ENCODE peak calls at places on chromosomes 16 and 17, in five cellular contexts. One of them, this sample, is unnamed.

GRCh38 chr16:20349615-20350014 is 2.9 kb downstream of the UMOD start:
- DNase-seq in effector memory CD8-positive, alpha-beta T cell: no peak
- DNase-seq in non-pigmented ciliary epithelial cell: no peak
- DNase-seq in GM12891: no peak
- DNase-seq in GM20000: no peak
- DNase-seq in this sample: no peak

GRCh38 chr17:57350266-57350665 is 93.9 kb downstream of the MSI2 start:
- DNase-seq in GM12891: no peak
- DNase-seq in GM20000: no peak
- DNase-seq in non-pigmented ciliary epithelial cell: no peak
- DNase-seq in effector memory CD8-positive, alpha-beta T cell: no peak
- DNase-seq in this sample: no peak

GRCh38 chr17:17763136-17763535 is 73.7 kb downstream of the SREBF1 start:
- DNase-seq in effector memory CD8-positive, alpha-beta T cell: no peak
- DNase-seq in GM12891: no peak
- DNase-seq in non-pigmented ciliary epithelial cell: no peak
- DNase-seq in GM20000: no peak
- DNase-seq in this sample: no peak

GRCh38 chr17:17606416-17607000 is 15.0 kb upstream of the PEMT start:
- DNase-seq in GM20000: no peak
- DNase-seq in GM12891: no peak
- DNase-seq in non-pigmented ciliary epithelial cell: no peak
- DNase-seq in effector memory CD8-positive, alpha-beta T cell: no peak
- DNase-seq in this sample: no peak

GRCh38 chr17:56540791-56541190 is 52.7 kb upstream of the NOG start:
- DNase-seq in non-pigmented ciliary epithelial cell: no peak
- DNase-seq in GM12891: no peak
- DNase-seq in effector memory CD8-positive, alpha-beta T cell: no peak
- DNase-seq in GM20000: no peak
- DNase-seq in this sample: no peak

GRCh38 chr16:88009566-88010342 is 58.5 kb downstream of the BANP start:
- DNase-seq in effector memory CD8-positive, alpha-beta T cell: no peak
- DNase-seq in GM20000: no peak
- DNase-seq in non-pigmented ciliary epithelial cell: no peak
- DNase-seq in GM12891: no peak
- DNase-seq in this sample: no peak

GRCh38 chr17:55845385-55845784 is 94.5 kb downstream of the PCTP start:
- DNase-seq in GM20000: peak
- DNase-seq in GM12891: peak
- DNase-seq in effector memory CD8-positive, alpha-beta T cell: no peak
- DNase-seq in non-pigmented ciliary epithelial cell: no peak
- DNase-seq in this sample: no peak

GRCh38 chr17:47270946-47271705 is 17.5 kb downstream of the ITGB3 start:
- DNase-seq in GM20000: no peak
- DNase-seq in non-pigmented ciliary epithelial cell: no peak
- DNase-seq in effector memory CD8-positive, alpha-beta T cell: no peak
- DNase-seq in GM12891: no peak
- DNase-seq in this sample: no peak

GRCh38 chr16:19745286-19746018 is 27.4 kb downstream of the IQCK start:
- DNase-seq in GM12891: no peak
- DNase-seq in effector memory CD8-positive, alpha-beta T cell: no peak
- DNase-seq in GM20000: no peak
- DNase-seq in non-pigmented ciliary epithelial cell: no peak
- DNase-seq in this sample: no peak

GRCh38 chr17:74271902-74272563 is 2.0 kb upstream of the DNAI2 start:
- DNase-seq in GM20000: no peak
- DNase-seq in effector memory CD8-positive, alpha-beta T cell: no peak
- DNase-seq in non-pigmented ciliary epithelial cell: no peak
- DNase-seq in GM12891: no peak
- DNase-seq in this sample: no peak

GRCh38 chr17:2718150-2718938 is 6.8 kb upstream of the CLUH start:
- DNase-seq in non-pigmented ciliary epithelial cell: no peak
- DNase-seq in GM12891: no peak
- DNase-seq in GM20000: no peak
- DNase-seq in effector memory CD8-positive, alpha-beta T cell: no peak
- DNase-seq in this sample: no peak

GRCh38 chr17:9169116-9169515 is 147.8 kb downstream of the NTN1 start:
- DNase-seq in GM20000: no peak
- DNase-seq in effector memory CD8-positive, alpha-beta T cell: no peak
- DNase-seq in GM12891: no peak
- DNase-seq in non-pigmented ciliary epithelial cell: no peak
- DNase-seq in this sample: no peak

GRCh38 chr16:26645629-26646028 is 421.1 kb upstream of the C16orf82 start:
- DNase-seq in GM12891: no peak
- DNase-seq in non-pigmented ciliary epithelial cell: no peak
- DNase-seq in effector memory CD8-positive, alpha-beta T cell: peak
- DNase-seq in GM20000: no peak
- DNase-seq in this sample: no peak

GRCh38 chr17:260031-260791 is 78.8 kb upstream of the DOC2B start:
- DNase-seq in GM20000: no peak
- DNase-seq in GM12891: no peak
- DNase-seq in effector memory CD8-positive, alpha-beta T cell: no peak
- DNase-seq in non-pigmented ciliary epithelial cell: no peak
- DNase-seq in this sample: no peak

GRCh38 chr16:85011846-85012284 is 530 bp upstream of the ZDHHC7 start:
- DNase-seq in GM20000: no peak
- DNase-seq in GM12891: no peak
- DNase-seq in non-pigmented ciliary epithelial cell: no peak
- DNase-seq in effector memory CD8-positive, alpha-beta T cell: no peak
- DNase-seq in this sample: no peak

GRCh38 chr16:57938936-57939871 is 31.7 kb downstream of the CNGB1 start:
- DNase-seq in GM20000: no peak
- DNase-seq in effector memory CD8-positive, alpha-beta T cell: no peak
- DNase-seq in non-pigmented ciliary epithelial cell: no peak
- DNase-seq in GM12891: no peak
- DNase-seq in this sample: no peak

GRCh38 chr16:52634101-52634500 is 87.2 kb upstream of the TOX3 start:
- DNase-seq in effector memory CD8-positive, alpha-beta T cell: no peak
- DNase-seq in non-pigmented ciliary epithelial cell: no peak
- DNase-seq in GM12891: no peak
- DNase-seq in GM20000: no peak
- DNase-seq in this sample: no peak

GRCh38 chr16:69382421-69382820 is 3.4 kb downstream of the TERF2 start:
- DNase-seq in effector memory CD8-positive, alpha-beta T cell: no peak
- DNase-seq in GM20000: no peak
- DNase-seq in GM12891: no peak
- DNase-seq in non-pigmented ciliary epithelial cell: no peak
- DNase-seq in this sample: no peak

GRCh38 chr16:50763211-50763610 is 21.3 kb downstream of the CYLD start:
- DNase-seq in effector memory CD8-positive, alpha-beta T cell: no peak
- DNase-seq in non-pigmented ciliary epithelial cell: no peak
- DNase-seq in GM20000: no peak
- DNase-seq in GM12891: no peak
- DNase-seq in this sample: no peak

GRCh38 chr17:47265983-47266541 is 12.4 kb downstream of the ITGB3 start:
- DNase-seq in GM20000: no peak
- DNase-seq in non-pigmented ciliary epithelial cell: peak
- DNase-seq in GM12891: no peak
- DNase-seq in effector memory CD8-positive, alpha-beta T cell: no peak
- DNase-seq in this sample: no peak

GRCh38 chr17:15157051-15157450 is 108.1 kb downstream of the PMP22 start:
- DNase-seq in GM12891: no peak
- DNase-seq in effector memory CD8-positive, alpha-beta T cell: no peak
- DNase-seq in non-pigmented ciliary epithelial cell: no peak
- DNase-seq in GM20000: no peak
- DNase-seq in this sample: no peak

GRCh38 chr17:29677139-29677834 is 54.6 kb upstream of the CORO6 start:
- DNase-seq in GM20000: no peak
- DNase-seq in effector memory CD8-positive, alpha-beta T cell: no peak
- DNase-seq in GM12891: no peak
- DNase-seq in non-pigmented ciliary epithelial cell: no peak
- DNase-seq in this sample: no peak

GRCh38 chr17:44354582-44355309 is 8.9 kb downstream of the FAM171A2 start:
- DNase-seq in GM20000: peak
- DNase-seq in non-pigmented ciliary epithelial cell: no peak
- DNase-seq in GM12891: peak
- DNase-seq in effector memory CD8-positive, alpha-beta T cell: peak
- DNase-seq in this sample: peak

GRCh38 chr17:6995500-6996255 is at the start of gene ALOX12:
- DNase-seq in effector memory CD8-positive, alpha-beta T cell: no peak
- DNase-seq in GM20000: peak
- DNase-seq in GM12891: no peak
- DNase-seq in non-pigmented ciliary epithelial cell: no peak
- DNase-seq in this sample: no peak